ENCODE peak calls at places on chromosomes 12 and 14, in four cellular contexts. One of them, this sample, is unnamed.

GRCh38 chr12:51269174-51270066 is 795 bp downstream of the SMAGP start:
- DNase-seq in heart left ventricle: peak; percentile 44
- DNase-seq in lower leg skin: no peak
- DNase-seq in prostate gland: peak; percentile 33
- DNase-seq in this sample: peak; percentile 9

GRCh38 chr14:59101441-59101840 is 87.0 kb upstream of the DAAM1 start:
- DNase-seq in prostate gland: no peak
- DNase-seq in heart left ventricle: no peak
- DNase-seq in lower leg skin: no peak
- DNase-seq in this sample: no peak

GRCh38 chr12:105451211-105451610 is 120.7 kb downstream of the C12orf75 start:
- DNase-seq in lower leg skin: peak; percentile 25
- DNase-seq in prostate gland: no peak
- DNase-seq in heart left ventricle: no peak
- DNase-seq in this sample: no peak

GRCh38 chr12:118641249-118641648 is 264.9 kb downstream of the SUDS3 start:
- DNase-seq in lower leg skin: no peak
- DNase-seq in heart left ventricle: no peak
- DNase-seq in prostate gland: no peak
- DNase-seq in this sample: no peak

GRCh38 chr14:80313806-80314205 is 102.5 kb upstream of the DIO2 start:
- DNase-seq in prostate gland: no peak
- DNase-seq in lower leg skin: no peak
- DNase-seq in heart left ventricle: no peak
- DNase-seq in this sample: no peak

GRCh38 chr12:10406725-10407124 is 2.8 kb downstream of the KLRC4 start:
- DNase-seq in heart left ventricle: no peak
- DNase-seq in prostate gland: no peak
- DNase-seq in lower leg skin: peak; percentile 53
- DNase-seq in this sample: no peak

GRCh38 chr14:100857196-100857922 is 31.4 kb downstream of the MEG3 start:
- DNase-seq in prostate gland: no peak
- DNase-seq in lower leg skin: no peak
- DNase-seq in heart left ventricle: no peak
- DNase-seq in this sample: no peak

GRCh38 chr12:27528788-27529187 is 4.8 kb downstream of the PPFIBP1 start:
- DNase-seq in lower leg skin: no peak
- DNase-seq in heart left ventricle: no peak
- DNase-seq in prostate gland: no peak
- DNase-seq in this sample: no peak

DNA sequence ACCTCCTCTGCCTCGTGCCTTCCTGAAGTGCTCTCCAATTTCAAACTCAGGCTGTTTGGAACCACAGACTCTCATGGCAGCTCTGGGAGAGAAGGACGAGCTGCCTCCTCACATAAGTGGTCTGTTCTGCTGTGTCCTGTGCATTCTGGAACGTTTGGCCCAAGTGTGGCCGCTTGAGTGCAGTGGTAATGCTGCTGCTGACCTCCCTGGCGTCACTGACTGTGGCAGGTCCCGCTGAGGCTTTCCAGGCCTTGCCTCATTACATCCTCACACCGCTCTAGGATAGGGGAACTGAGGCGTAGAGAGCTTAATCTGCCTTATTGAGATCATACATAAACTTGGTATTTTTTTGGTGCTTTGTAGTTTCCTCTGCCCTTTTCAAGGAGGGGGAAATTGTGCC is 14.2 kb downstream of the CCDC92 start:
- DNase-seq in lower leg skin: no peak
- DNase-seq in prostate gland: no peak
- DNase-seq in heart left ventricle: peak; percentile 38
- DNase-seq in this sample: no peak
- H3K4me3 ChIP-seq in lower leg skin: no peak overlapping the region
- H3K4me3 ChIP-seq in prostate gland: no peak overlapping the region
- H3K4me3 ChIP-seq in heart left ventricle: no peak overlapping the region
- H3K4me3 ChIP-seq in this sample: no peak overlapping the region

DNA sequence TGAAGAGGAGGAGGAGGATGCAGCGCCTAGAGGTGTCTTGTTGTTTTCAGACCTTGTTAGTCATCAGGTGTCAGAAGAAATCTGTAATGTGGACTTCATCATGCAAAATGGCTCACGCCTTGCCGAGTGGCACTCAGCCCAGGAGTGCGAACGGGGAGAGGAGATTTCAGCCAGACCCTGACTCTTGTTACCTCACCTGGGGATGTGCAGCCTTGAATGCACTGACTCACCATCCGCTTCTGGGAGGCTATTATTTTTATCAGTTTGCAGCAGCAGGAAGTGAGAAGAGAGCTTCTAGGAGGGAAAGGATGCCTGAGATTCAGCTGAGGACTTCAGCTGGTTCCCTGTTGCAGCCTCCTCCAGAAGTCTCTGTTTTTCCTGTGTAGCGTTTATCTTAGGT is 48.1 kb upstream of the PLXNC1 start:
- DNase-seq in heart left ventricle: no peak
- DNase-seq in prostate gland: no peak
- DNase-seq in lower leg skin: peak; percentile 41
- DNase-seq in this sample: no peak
- H3K4me3 ChIP-seq in heart left ventricle: no peak overlapping the region
- H3K4me3 ChIP-seq in prostate gland: no peak overlapping the region
- H3K4me3 ChIP-seq in lower leg skin: no peak overlapping the region
- H3K4me3 ChIP-seq in this sample: no peak overlapping the region

DNA sequence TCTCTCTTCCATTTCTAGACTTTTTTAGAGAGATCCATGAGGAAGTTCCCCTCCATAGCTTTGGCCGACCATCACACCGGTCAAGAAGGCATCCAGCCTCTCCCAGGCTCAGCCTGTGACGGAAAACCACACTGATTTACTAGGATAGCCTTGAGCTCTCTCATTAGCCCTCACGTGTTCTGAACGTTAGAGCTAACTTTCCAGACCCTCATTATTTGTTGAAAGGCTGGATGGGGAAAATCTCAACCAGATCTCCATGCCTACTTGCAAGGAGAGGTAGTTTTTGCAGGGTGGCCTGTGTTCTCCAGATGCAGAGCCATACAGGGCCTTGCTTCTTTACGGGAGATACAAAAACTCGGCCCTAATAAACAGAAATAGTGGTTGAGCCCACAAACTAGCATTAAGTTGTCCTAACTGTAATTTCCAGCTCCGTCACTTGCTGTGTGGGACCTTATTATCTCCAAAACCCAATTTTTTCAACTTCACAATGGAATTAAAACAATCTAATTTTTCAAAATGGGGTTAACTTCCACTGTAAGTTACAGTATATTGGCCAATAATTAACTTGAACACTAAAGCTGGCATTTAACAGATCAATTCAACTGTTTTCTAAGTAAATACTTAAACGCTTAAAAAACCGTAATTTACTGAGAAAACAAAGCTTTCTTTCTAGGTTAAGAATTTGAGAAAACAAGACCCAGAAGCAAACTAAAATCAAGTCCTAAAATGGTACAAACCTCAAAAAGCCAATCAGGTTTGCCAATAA is 65.3 kb downstream of the KLHL28 start:
- DNase-seq in heart left ventricle: no peak
- DNase-seq in lower leg skin: no peak
- DNase-seq in prostate gland: no peak
- DNase-seq in this sample: no peak
- H3K4me3 ChIP-seq in heart left ventricle: no peak overlapping the region
- H3K4me3 ChIP-seq in lower leg skin: no peak overlapping the region
- H3K4me3 ChIP-seq in prostate gland: peak overlapping the region; percentile 91
- H3K4me3 ChIP-seq in this sample: no peak overlapping the region

DNA sequence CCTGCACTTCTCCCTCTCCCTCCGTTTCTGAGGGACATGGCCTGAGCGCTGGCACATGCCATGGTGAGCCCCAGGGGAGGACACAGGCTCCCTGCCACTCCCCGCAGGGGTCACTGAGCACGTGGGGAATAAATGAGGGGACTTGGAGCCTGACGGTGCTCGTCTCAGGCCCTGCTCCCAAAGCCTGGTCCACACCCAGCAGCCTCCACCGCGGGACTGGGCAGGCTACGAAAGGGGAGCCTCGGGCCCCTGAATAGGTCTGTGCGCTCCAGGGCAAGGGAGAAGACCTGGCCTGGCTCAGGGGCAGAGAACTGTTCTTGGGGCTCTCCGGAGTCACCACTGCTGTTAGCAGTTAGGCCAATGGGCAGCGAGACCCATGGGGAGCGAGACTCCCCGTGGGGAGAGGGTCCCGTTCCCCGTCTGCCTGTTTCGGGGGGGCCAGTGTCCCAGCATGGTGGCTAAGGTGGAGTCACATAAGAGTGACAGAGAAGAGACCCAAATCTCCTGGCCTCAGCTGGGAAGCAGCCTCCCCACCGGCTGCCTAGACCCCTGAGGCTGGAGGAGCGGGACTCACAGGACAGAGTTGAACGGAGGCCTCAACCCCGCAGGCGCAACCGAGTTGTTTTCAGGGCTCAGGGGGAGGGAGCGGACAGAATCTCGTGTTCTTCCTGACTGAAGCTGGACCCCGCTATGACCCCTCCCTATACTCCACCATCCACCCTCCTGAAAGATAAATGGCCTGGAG is 329.8 kb upstream of the SFSWAP start:
- DNase-seq in heart left ventricle: no peak
- DNase-seq in prostate gland: no peak
- DNase-seq in lower leg skin: no peak
- DNase-seq in this sample: no peak
- H3K4me3 ChIP-seq in heart left ventricle: no peak overlapping the region
- H3K4me3 ChIP-seq in prostate gland: no peak overlapping the region
- H3K4me3 ChIP-seq in lower leg skin: no peak overlapping the region
- H3K4me3 ChIP-seq in this sample: no peak overlapping the region

DNA sequence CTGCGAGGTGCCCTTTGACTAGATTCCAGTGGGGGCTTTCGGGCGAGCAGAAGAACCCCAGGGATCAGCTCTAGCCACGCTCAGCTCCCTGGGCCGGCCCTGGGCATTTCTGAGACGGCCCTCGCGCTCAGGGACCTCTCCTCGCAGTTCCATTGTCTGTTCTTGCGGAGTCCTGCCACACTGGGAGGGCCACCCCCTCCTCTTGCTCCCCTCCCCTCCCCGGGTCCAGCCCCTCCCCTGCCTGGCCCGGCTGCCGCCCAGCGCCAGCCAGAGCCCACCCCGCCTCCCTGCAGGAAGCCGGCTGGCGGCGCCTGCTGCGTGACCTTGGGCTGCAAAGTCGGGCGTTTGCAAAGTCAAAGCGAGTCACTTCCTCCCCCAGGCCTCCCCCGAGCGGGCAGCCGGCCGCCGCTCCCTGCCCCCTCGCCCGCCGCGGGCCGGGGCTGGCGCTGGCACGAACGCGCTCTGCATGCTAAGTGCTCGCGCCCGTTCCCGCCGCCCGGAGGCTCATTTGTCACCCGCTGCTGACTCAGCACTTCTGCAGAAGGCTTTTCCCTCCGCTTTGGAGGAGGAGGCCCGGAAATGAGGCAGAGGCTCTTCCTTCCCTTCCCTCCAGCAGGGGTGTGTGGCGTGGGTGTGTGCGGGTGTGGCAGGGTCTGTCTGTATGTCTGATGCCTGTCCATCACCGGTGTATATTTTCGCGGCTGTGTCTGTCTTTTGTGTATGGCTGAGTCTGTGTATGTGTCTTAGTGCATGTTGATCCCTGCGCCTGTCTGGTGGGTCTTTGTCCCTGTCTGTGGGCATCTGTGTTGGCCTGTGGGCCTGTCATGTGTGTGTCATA is 72.0 kb downstream of the IRF2BPL start:
- DNase-seq in heart left ventricle: peak; percentile 92
- DNase-seq in prostate gland: peak; percentile 83
- DNase-seq in lower leg skin: peak; percentile 91
- DNase-seq in this sample: peak; percentile 76
- H3K4me3 ChIP-seq in heart left ventricle: peak overlapping the region; percentile 6
- H3K4me3 ChIP-seq in prostate gland: peak overlapping the region; percentile 26
- H3K4me3 ChIP-seq in lower leg skin: no peak overlapping the region
- H3K4me3 ChIP-seq in this sample: peak overlapping the region; percentile 54

This sample was measured in tibial nerve.